ENCODE peak calls at places on chromosomes 16 and 17, in four cellular contexts. F is NCI-H2029, W is NCI-H2081, Q is AG04450. I is an unnamed sample.

GRCh38 chr16:1691276-1691675 is 13.2 kb downstream of the JPT2 start:
- DNase-seq in Q (no peak), F (no peak), W (no peak), I (no peak)

GRCh38 chr16:26664086-26664485 is 402.6 kb upstream of the C16orf82 start:
- DNase-seq in Q (no peak), W (no peak), F (no peak), I (no peak)

GRCh38 chr16:57357330-57358151 is 1.0 kb upstream of the CCL22 start:
- DNase-seq in F (no peak), W (no peak), Q (no peak), I (no peak)

GRCh38 chr16:58999751-59000150 is 265.6 kb upstream of the GOT2 start:
- DNase-seq in W (no peak), Q (no peak), F (no peak), I (no peak)

GRCh38 chr16:57305159-57305811 is 20.8 kb upstream of the PLLP start:
- DNase-seq in Q (no peak), F (no peak), W (no peak), I (no peak)

GRCh38 chr16:5002699-5003143 is 31.0 kb downstream of the NAGPA start:
- DNase-seq in F (no peak), Q (no peak), W (no peak), I (no peak)

GRCh38 chr17:44610331-44610730 is 45.9 kb upstream of the MEIOC start:
- DNase-seq in Q (no peak), F (peak; percentile 73), W (no peak), I (no peak)

GRCh38 chr16:76277099-76278030 is at the start of gene CNTNAP4:
- DNase-seq in Q (no peak), F (no peak), W (no peak), I (no peak)

GRCh38 chr17:34641368-34641767 is 62.0 kb downstream of the TMEM132E start:
- DNase-seq in F (no peak), Q (no peak), W (no peak), I (no peak)

GRCh38 chr17:78105101-78105500 is 23.5 kb downstream of the TMC6 start:
- DNase-seq in W (no peak), F (no peak), Q (no peak), I (no peak)

GRCh38 chr16:65386707-65387106 is 264.8 kb upstream of the CDH11 start:
- DNase-seq in W (no peak), F (no peak), Q (no peak), I (no peak)

GRCh38 chr17:74840989-74841666 is 18.6 kb downstream of the GRIN2C start:
- DNase-seq in W (no peak), F (no peak), Q (no peak), I (no peak)

GRCh38 chr16:85479972-85480726 is 133.0 kb upstream of the GSE1 start:
- DNase-seq in F (no peak), W (peak; percentile 36), Q (no peak), I (no peak)

GRCh38 chr17:50904522-50905459 is 38.6 kb upstream of the TOB1 start:
- DNase-seq in W (peak; percentile 97), F (peak; percentile 16), Q (no peak), I (no peak)

GRCh38 chr16:50096791-50097190 is 31.0 kb downstream of the HEATR3 start:
- DNase-seq in Q (peak; percentile 24), W (no peak), F (no peak), I (peak; percentile 52)

GRCh38 chr17:42519546-42520444 is 16.2 kb upstream of the NAGLU start:
- DNase-seq in F (no peak), W (no peak), Q (peak; percentile 99), I (peak; percentile 97)

GRCh38 chr16:68000024-68000423 is 740 bp upstream of the DPEP2 start:
- DNase-seq in Q (no peak), W (no peak), F (no peak), I (no peak)

GRCh38 chr16:14672403-14672971 is 21.6 kb downstream of the PLA2G10 start:
- DNase-seq in W (no peak), F (peak; percentile 56), Q (no peak), I (no peak)

GRCh38 chr16:49268667-49269066 is 13.0 kb downstream of the CBLN1 start:
- DNase-seq in F (no peak), W (no peak), Q (no peak), I (no peak)

GRCh38 chr17:37744961-37745800 is at the start of gene HNF1B:
- DNase-seq in F (no peak), W (no peak), Q (no peak), I (no peak)

GRCh38 chr17:40916366-40916765 is 21.1 kb downstream of the KRT23 start:
- DNase-seq in Q (no peak), F (no peak), W (no peak), I (no peak)

I was measured in AG09319.